ENCODE peak calls at places on chromosomes 3 and 15, in nine cellular contexts. I is small intestine; T is cardiac muscle cell; S is CD4-positive, alpha-beta T cell; Y is heart left ventricle; G is CD8-positive, alpha-beta memory T cell; P is brain microvascular endothelial cell; K is spleen; A is ovary. F is an unnamed sample.

GRCh38 chr3:39343076-39343717 is 13.7 kb downstream of the CCR8 start:
- DNase-seq in I (peak), T (no peak), S (no peak), Y (no peak), G (no peak), P (no peak), K (no peak), A (no peak), F (no peak)

GRCh38 chr3:189714991-189715961 is 84.1 kb downstream of the TP63 start:
- DNase-seq in I (no peak), T (no peak), S (no peak), Y (no peak), G (no peak), P (peak), K (no peak), A (no peak), F (no peak)

GRCh38 chr3:188362405-188362831 is 208.5 kb downstream of the LPP start:
- DNase-seq in I (peak), T (no peak), S (no peak), Y (no peak), G (peak), P (peak), K (no peak), A (no peak), F (no peak)

GRCh38 chr3:11155341-11156025 is 1.2 kb downstream of the HRH1 start:
- DNase-seq in I (peak), T (peak), S (no peak), Y (peak), G (no peak), P (peak), K (no peak), A (peak), F (peak)

GRCh38 chr3:147030274-147030673 is 376.1 kb downstream of the ZIC4 start:
- DNase-seq in I (no peak), T (no peak), S (no peak), Y (no peak), G (no peak), P (no peak), K (no peak), A (no peak), F (no peak)

GRCh38 chr15:55916666-55917409 is 76.6 kb downstream of the NEDD4 start:
- DNase-seq in I (no peak), T (peak), S (no peak), Y (no peak), G (no peak), P (peak), K (no peak), A (no peak), F (peak)

GRCh38 chr3:160851629-160852210 is 95.7 kb downstream of the PPM1L start:
- DNase-seq in I (no peak), T (no peak), S (no peak), Y (no peak), G (no peak), P (no peak), K (no peak), A (no peak), F (no peak)

GRCh38 chr15:85607842-85608241 is 186.9 kb downstream of the KLHL25 start:
- DNase-seq in I (no peak), T (no peak), S (no peak), Y (no peak), G (no peak), P (peak), K (no peak), A (no peak), F (no peak)

GRCh38 chr3:38006031-38006430 is 15.4 kb downstream of the VILL start:
- DNase-seq in I (no peak), T (no peak), S (no peak), Y (no peak), G (no peak), P (no peak), K (peak), A (no peak), F (no peak)

GRCh38 chr3:61638721-61639120 is 77.3 kb downstream of the PTPRG start:
- DNase-seq in I (no peak), T (no peak), S (no peak), Y (no peak), G (no peak), P (no peak), K (no peak), A (no peak), F (no peak)

GRCh38 chr3:195897081-195897852 is 11.1 kb downstream of the TNK2 start:
- DNase-seq in I (no peak), T (peak), S (no peak), Y (no peak), G (no peak), P (peak), K (peak), A (peak), F (no peak)

GRCh38 chr3:8524656-8525399 is 23.2 kb downstream of the LMCD1 start:
- DNase-seq in I (no peak), T (no peak), S (no peak), Y (no peak), G (no peak), P (no peak), K (no peak), A (no peak), F (no peak)

GRCh38 chr3:8532251-8532831 is 30.7 kb downstream of the LMCD1 start:
- DNase-seq in I (peak), T (no peak), S (no peak), Y (no peak), G (no peak), P (peak), K (no peak), A (peak), F (no peak)

GRCh38 chr3:8529738-8530525 is 28.3 kb downstream of the LMCD1 start:
- DNase-seq in I (peak), T (no peak), S (no peak), Y (no peak), G (no peak), P (no peak), K (no peak), A (no peak), F (no peak)

GRCh38 chr3:8525893-8526292 is 24.3 kb downstream of the LMCD1 start:
- DNase-seq in I (no peak), T (no peak), S (no peak), Y (no peak), G (no peak), P (no peak), K (no peak), A (no peak), F (no peak)

DNA sequence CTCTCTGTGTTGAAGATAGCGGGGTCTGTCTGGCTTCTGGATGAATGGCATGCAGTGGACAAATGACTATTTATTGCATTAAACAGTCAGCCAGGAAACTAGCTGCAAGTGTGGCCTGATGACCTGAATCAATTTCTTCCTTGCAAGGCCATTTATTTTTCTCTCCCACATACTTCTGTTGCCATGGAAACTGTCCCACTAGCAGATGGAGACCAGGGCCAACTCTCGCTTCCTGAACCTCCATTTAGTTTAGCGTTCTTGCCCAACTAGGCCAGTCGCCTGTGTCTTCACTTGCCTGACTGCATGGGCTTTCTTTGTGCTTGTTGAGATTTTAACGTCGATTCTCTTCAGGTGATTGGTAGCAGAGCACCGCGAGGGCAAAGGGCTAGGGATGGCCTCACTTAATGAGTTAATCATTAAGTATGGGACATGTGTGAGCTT is 27.6 kb downstream of the LMCD1 start:
- DNase-seq in I (peak), T (no peak), S (no peak), Y (peak), G (no peak), P (peak), K (no peak), A (peak), F (no peak)
- H3K27ac ChIP-seq in I (peak), T (no peak), S (no peak), Y (peak), G (no peak), P (peak), K (no peak), A (no peak), F (no peak)

DNA sequence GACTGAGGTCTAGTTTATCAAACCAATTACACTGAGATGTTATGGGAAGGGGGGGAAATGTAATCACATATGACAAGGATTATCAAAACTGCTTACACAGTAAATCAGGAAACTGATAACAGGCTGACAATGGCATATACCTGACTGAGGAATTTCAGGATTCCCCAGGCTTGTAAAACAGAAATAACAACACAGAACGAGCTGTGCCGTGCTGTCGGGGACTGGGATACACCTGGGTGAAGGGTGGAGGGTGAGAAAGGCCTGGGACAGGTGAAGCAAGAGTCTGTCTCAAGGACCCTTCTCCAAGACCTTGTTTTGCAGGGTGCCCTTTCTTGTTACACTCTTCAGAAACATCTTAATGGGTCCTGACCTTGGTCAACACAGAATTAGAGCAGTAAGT is 29.4 kb downstream of the RORA start:
- DNase-seq in I (no peak), T (no peak), S (no peak), Y (no peak), G (no peak), P (no peak), K (no peak), A (no peak), F (peak)
- H3K27ac ChIP-seq in I (no peak), T (no peak), S (no peak), Y (no peak), G (no peak), P (no peak), K (no peak), A (no peak), F (no peak)

DNA sequence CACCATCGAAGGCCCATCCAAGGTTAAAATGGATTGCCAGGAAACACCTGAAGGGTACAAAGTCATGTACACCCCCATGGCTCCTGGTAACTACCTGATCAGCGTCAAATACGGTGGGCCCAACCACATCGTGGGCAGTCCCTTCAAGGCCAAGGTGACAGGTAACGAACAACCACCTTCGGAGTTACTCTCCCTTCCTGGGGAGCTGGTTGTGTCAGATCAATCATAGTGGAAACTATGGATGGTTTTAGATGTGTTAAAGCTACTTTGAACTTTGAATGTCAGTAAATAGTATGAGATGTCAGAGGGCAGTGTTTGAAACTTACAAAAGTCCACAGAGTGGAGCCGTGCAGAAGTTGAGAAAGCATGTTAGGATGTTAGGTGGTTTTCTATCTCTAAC is 42.3 kb downstream of the DNASE1L3 start:
- DNase-seq in I (no peak), T (no peak), S (no peak), Y (no peak), G (no peak), P (no peak), K (no peak), A (no peak), F (no peak)
- H3K27ac ChIP-seq in I (no peak), T (no peak), S (no peak), Y (peak), G (no peak), P (no peak), K (no peak), A (no peak), F (no peak)

DNA sequence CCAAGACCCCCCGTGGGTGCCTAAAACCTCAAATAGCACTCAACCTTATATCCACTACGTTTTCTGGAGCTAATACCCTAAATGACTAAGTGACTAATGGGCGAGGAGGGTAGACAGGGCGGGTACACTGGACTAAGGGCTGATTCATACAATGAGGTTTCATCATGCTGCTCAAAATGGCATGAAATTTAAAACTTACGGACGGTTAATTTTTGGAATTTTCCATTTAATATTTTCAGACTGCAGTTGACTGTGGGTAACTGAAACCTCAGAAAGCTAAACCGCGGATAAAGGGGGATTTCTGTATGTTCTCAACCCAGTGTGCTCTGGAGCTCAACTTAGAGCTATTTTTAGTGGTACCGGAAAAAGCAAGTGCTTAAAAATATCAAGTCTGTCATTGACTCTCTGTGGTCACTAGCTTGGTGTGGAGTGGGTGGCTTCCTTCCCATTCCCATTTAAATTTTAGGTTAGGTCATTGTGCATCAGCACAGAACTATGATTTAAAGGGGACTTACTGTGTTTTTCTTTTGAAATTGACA is 72.9 kb downstream of the LRRC28 start:
- DNase-seq in I (no peak), T (peak), S (no peak), Y (no peak), G (no peak), P (peak), K (no peak), A (no peak), F (no peak)
- H3K27ac ChIP-seq in I (no peak), T (peak), S (no peak), Y (peak), G (no peak), P (peak), K (peak), A (no peak), F (no peak)

GRCh38 chr15:90882781-90883525 is 1.4 kb upstream of the FES start:
- DNase-seq in I (no peak), T (no peak), S (no peak), Y (no peak), G (no peak), P (no peak), K (peak), A (no peak), F (no peak)
- H3K27ac ChIP-seq in I (peak), T (no peak), S (no peak), Y (peak), G (no peak), P (no peak), K (peak), A (peak), F (peak)